ENCODE peak calls at places on chromosomes 6 and 20, in ten cellular contexts. T is body of pancreas; I is aorta; L is right cardiac atrium; J is neural crest cell; O is activated CD4-positive, alpha-beta T cell treated with anti-CD3 and anti-CD28 coated beads for 24 hours; H is foreskin keratinocyte; Y is SK-N-DZ; Q is activated naive CD4-positive, alpha-beta T cell; C is MM.1S. B is an unnamed sample.

GRCh38 chr6:56101141-56101553 is 146.2 kb downstream of the COL21A1 start:
- DNase-seq in T (no peak), I (no peak), L (no peak), J (no peak), O (no peak), H (peak), Y (no peak), Q (no peak), C (no peak), B (peak)

GRCh38 chr6:3444276-3445088 is 12.4 kb downstream of the SLC22A23 start:
- DNase-seq in T (no peak), I (no peak), L (no peak), J (no peak), O (no peak), H (no peak), Y (no peak), Q (no peak), C (no peak), B (no peak)

GRCh38 chr6:56677559-56677958 is 34.9 kb upstream of the DST start:
- DNase-seq in T (no peak), I (no peak), L (no peak), J (no peak), O (no peak), H (no peak), Y (no peak), Q (no peak), C (no peak), B (no peak)

GRCh38 chr6:27157461-27158315 is 89.8 kb upstream of the PRSS16 start:
- DNase-seq in T (peak), I (peak), L (peak), J (no peak), O (peak), H (peak), Y (no peak), Q (peak), C (peak), B (peak)

GRCh38 chr6:12034831-12035230 is 22.7 kb downstream of the HIVEP1 start:
- DNase-seq in T (no peak), I (no peak), L (no peak), J (no peak), O (no peak), H (no peak), Y (no peak), Q (no peak), C (no peak), B (no peak)

GRCh38 chr20:22371843-22372242 is 212.5 kb downstream of the FOXA2 start:
- DNase-seq in T (no peak), I (no peak), L (no peak), J (no peak), O (no peak), H (no peak), Y (no peak), Q (no peak), C (peak), B (no peak)

GRCh38 chr6:115972679-115973078 is 88.0 kb downstream of the FRK start:
- DNase-seq in T (no peak), I (no peak), L (no peak), J (no peak), O (no peak), H (no peak), Y (no peak), Q (no peak), C (no peak), B (no peak)

GRCh38 chr6:6546318-6547110 is 42.0 kb upstream of the LY86 start:
- DNase-seq in T (peak), I (peak), L (peak), J (peak), O (peak), H (peak), Y (peak), Q (no peak), C (peak), B (no peak)

GRCh38 chr20:25580711-25581110 is 4.6 kb downstream of the NINL start:
- DNase-seq in T (peak), I (no peak), L (no peak), J (no peak), O (no peak), H (peak), Y (no peak), Q (no peak), C (no peak), B (no peak)

GRCh38 chr20:59222239-59222981 is 58.8 kb downstream of the ZNF831 start:
- DNase-seq in T (peak), I (peak), L (peak), J (peak), O (peak), H (peak), Y (peak), Q (peak), C (peak), B (no peak)

GRCh38 chr20:36579996-36580545 is 6.7 kb downstream of the TGIF2 start:
- DNase-seq in T (no peak), I (no peak), L (no peak), J (no peak), O (no peak), H (no peak), Y (no peak), Q (no peak), C (no peak), B (no peak)

GRCh38 chr6:43758617-43759050 is 11.4 kb upstream of the VEGFA start:
- DNase-seq in T (peak), I (peak), L (no peak), J (peak), O (no peak), H (no peak), Y (peak), Q (no peak), C (no peak), B (no peak)

GRCh38 chr6:11263185-11263817 is 30.8 kb upstream of the NEDD9 start:
- DNase-seq in T (peak), I (peak), L (peak), J (no peak), O (no peak), H (peak), Y (no peak), Q (no peak), C (no peak), B (peak)

GRCh38 chr6:15761045-15761502 is 98.2 kb upstream of the DTNBP1 start:
- DNase-seq in T (no peak), I (no peak), L (no peak), J (no peak), O (no peak), H (no peak), Y (no peak), Q (no peak), C (no peak), B (no peak)

GRCh38 chr6:152909241-152909640 is 73.6 kb downstream of the FBXO5 start:
- DNase-seq in T (no peak), I (no peak), L (no peak), J (no peak), O (no peak), H (peak), Y (no peak), Q (no peak), C (no peak), B (no peak)

GRCh38 chr20:16349518-16350295 is 223.5 kb downstream of the KIF16B start:
- DNase-seq in T (no peak), I (no peak), L (no peak), J (no peak), O (no peak), H (no peak), Y (no peak), Q (no peak), C (no peak), B (no peak)

GRCh38 chr20:53270792-53271375 is 298.7 kb downstream of the TSHZ2 start:
- DNase-seq in T (no peak), I (no peak), L (no peak), J (no peak), O (no peak), H (no peak), Y (peak), Q (no peak), C (no peak), B (no peak)

GRCh38 chr20:19977373-19977770 is 39.8 kb upstream of the NAA20 start:
- DNase-seq in T (no peak), I (no peak), L (no peak), J (no peak), O (no peak), H (no peak), Y (no peak), Q (no peak), C (no peak), B (no peak)

GRCh38 chr6:136782021-136782770 is 10.1 kb downstream of the MAP3K5 start:
- DNase-seq in T (no peak), I (no peak), L (no peak), J (no peak), O (no peak), H (peak), Y (no peak), Q (no peak), C (no peak), B (peak)

GRCh38 chr6:126432564-126432963 is 92.6 kb downstream of the CENPW start:
- DNase-seq in T (no peak), I (no peak), L (no peak), J (no peak), O (no peak), H (no peak), Y (peak), Q (no peak), C (no peak), B (no peak)

GRCh38 chr6:143595256-143596036 is 82.3 kb upstream of the PHACTR2 start:
- DNase-seq in T (no peak), I (no peak), L (no peak), J (no peak), O (no peak), H (no peak), Y (no peak), Q (no peak), C (no peak), B (no peak)

GRCh38 chr20:24897974-24898373 is 51.1 kb upstream of the CST7 start:
- DNase-seq in T (no peak), I (no peak), L (no peak), J (no peak), O (no peak), H (no peak), Y (no peak), Q (no peak), C (no peak), B (no peak)

GRCh38 chr6:47135772-47136171 is 93.6 kb upstream of the ADGRF1 start:
- DNase-seq in T (peak), I (no peak), L (no peak), J (no peak), O (no peak), H (peak), Y (no peak), Q (no peak), C (no peak), B (peak)

GRCh38 chr6:140670013-140670412 is 1295.6 kb upstream of the CITED2 start:
- DNase-seq in T (no peak), I (no peak), L (no peak), J (no peak), O (no peak), H (peak), Y (no peak), Q (no peak), C (no peak), B (no peak)

GRCh38 chr6:84193140-84193708 is 34.2 kb downstream of the CEP162 start:
- DNase-seq in T (no peak), I (no peak), L (no peak), J (no peak), O (no peak), H (peak), Y (no peak), Q (no peak), C (no peak), B (peak)

B was measured in epithelial cell of prostate.